ENCODE peak calls at places on chromosomes 12 and 14, in eight cellular contexts. S, Z, Q, M, Y, T, A and E are unnamed samples.
A peak's percentile ranks its signal among the peaks of the same experiment; 100 is the strongest.

GRCh38 chr12:179885-180284 is 34.1 kb downstream of the SLC6A12 start:
- DNase-seq in Q (no peak), Z (no peak), Y (no peak), M (no peak), T (no peak), A (no peak), S (no peak), E (no peak)

GRCh38 chr12:108752387-108752786 is 21.1 kb upstream of the CORO1C start:
- DNase-seq in Z (no peak), Q (no peak), T (no peak), A (no peak), S (no peak), M (no peak), Y (no peak), E (peak; percentile 91)

GRCh38 chr12:108234155-108234554 is 105.0 kb downstream of the CMKLR1 start:
- DNase-seq in A (no peak), S (no peak), Y (peak; percentile 52), Q (peak; percentile 10), T (peak; percentile 27), M (peak; percentile 34), Z (no peak), E (no peak)

GRCh38 chr12:106861984-106862894 is 87.8 kb downstream of the RIC8B start:
- DNase-seq in S (peak; percentile 47), Q (peak; percentile 85), Y (peak; percentile 85), A (peak; percentile 55), Z (no peak), T (no peak), M (no peak), E (peak; percentile 30)

GRCh38 chr12:6868211-6869048 is 1.1 kb downstream of the TPI1 start:
- DNase-seq in M (no peak), T (no peak), Y (peak; percentile 38), Q (peak; percentile 31), A (no peak), Z (no peak), S (no peak), E (no peak)

GRCh38 chr12:131896811-131897270 is 2.4 kb downstream of the ULK1 start:
- DNase-seq in A (no peak), Y (no peak), Q (no peak), M (no peak), S (no peak), T (no peak), Z (no peak), E (no peak)

GRCh38 chr12:31471061-31471460 is 119.9 kb downstream of the DENND5B start:
- DNase-seq in T (no peak), Y (no peak), Q (no peak), Z (no peak), S (peak; percentile 24), M (no peak), A (no peak), E (no peak)

GRCh38 chr12:51814311-51815088 is 34.0 kb downstream of the FIGNL2 start:
- DNase-seq in A (peak; percentile 62), Z (peak; percentile 69), S (peak; percentile 82), Y (peak; percentile 72), Q (peak; percentile 72), T (peak; percentile 73), M (peak; percentile 61), E (peak; percentile 33)

GRCh38 chr12:126773012-126773411 is 1494.0 kb upstream of the TMEM132C start:
- DNase-seq in Y (no peak), Q (no peak), M (no peak), S (no peak), T (no peak), A (no peak), Z (no peak), E (no peak)

GRCh38 chr12:53744130-53744441 is 7.7 kb downstream of the CISTR start:
- DNase-seq in Y (no peak), Q (no peak), M (no peak), T (no peak), A (no peak), Z (no peak), S (no peak), E (no peak)

GRCh38 chr12:45379261-45379660 is 163.4 kb downstream of the ANO6 start:
- DNase-seq in A (no peak), Q (peak; percentile 60), T (no peak), M (no peak), Z (no peak), Y (peak; percentile 68), S (peak; percentile 20), E (peak; percentile 52)

GRCh38 chr14:39265032-39265431 is 31.3 kb downstream of the MIA2 start:
- DNase-seq in T (no peak), A (no peak), Y (peak; percentile 77), Q (peak; percentile 50), Z (no peak), S (peak; percentile 55), M (no peak), E (peak; percentile 46)

GRCh38 chr12:12510141-12510540 is 52.5 kb downstream of the DUSP16 start:
- DNase-seq in Z (no peak), Y (peak; percentile 28), M (no peak), A (no peak), T (no peak), Q (peak; percentile 83), S (no peak), E (no peak)

GRCh38 chr12:65741662-65742480 is 82.4 kb upstream of the HMGA2 start:
- DNase-seq in Z (no peak), Y (peak; percentile 59), M (no peak), Q (peak; percentile 49), A (peak; percentile 42), T (peak; percentile 4), S (peak; percentile 34), E (no peak)

GRCh38 chr14:105384605-105385321 is 13.6 kb upstream of the TEX22 start:
- DNase-seq in Y (no peak), S (no peak), A (no peak), T (no peak), M (no peak), Q (no peak), Z (no peak), E (no peak)

GRCh38 chr12:54988402-54989054 is 4.0 kb upstream of the TESPA1 start:
- DNase-seq in Z (peak; percentile 65), M (peak; percentile 76), Q (peak; percentile 56), S (no peak), A (no peak), T (peak; percentile 79), Y (peak; percentile 53), E (no peak)

GRCh38 chr12:78241472-78241871 is 410.8 kb downstream of the NAV3 start:
- DNase-seq in A (no peak), Q (no peak), M (no peak), Y (no peak), T (no peak), S (no peak), Z (no peak), E (no peak)

GRCh38 chr12:53722450-53723041 is 4.7 kb downstream of the CALCOCO1 start:
- DNase-seq in T (no peak), S (no peak), A (no peak), Q (peak; percentile 22), Y (peak; percentile 83), M (no peak), Z (no peak), E (no peak)

GRCh38 chr14:77318006-77318553 is 2.6 kb downstream of the POMT2 start:
- DNase-seq in M (no peak), S (no peak), A (peak; percentile 80), Z (no peak), T (no peak), Y (no peak), Q (no peak), E (no peak)

GRCh38 chr14:77322209-77322902 is 1.5 kb downstream of the GSTZ1 start:
- DNase-seq in M (no peak), Z (no peak), S (peak; percentile 31), Y (no peak), A (no peak), Q (no peak), T (no peak), E (no peak)

GRCh38 chr14:77320238-77320935 is at the start of gene POMT2:
- DNase-seq in M (peak; percentile 92), Z (peak; percentile 97), Q (peak; percentile 81), A (peak; percentile 88), Y (peak; percentile 90), S (peak; percentile 93), T (peak; percentile 93), E (peak; percentile 55)

GRCh38 chr14:77316872-77317271 is 3.8 kb downstream of the POMT2 start:
- DNase-seq in A (no peak), T (no peak), M (no peak), Y (no peak), Z (no peak), Q (peak; percentile 17), S (no peak), E (no peak)

DNA sequence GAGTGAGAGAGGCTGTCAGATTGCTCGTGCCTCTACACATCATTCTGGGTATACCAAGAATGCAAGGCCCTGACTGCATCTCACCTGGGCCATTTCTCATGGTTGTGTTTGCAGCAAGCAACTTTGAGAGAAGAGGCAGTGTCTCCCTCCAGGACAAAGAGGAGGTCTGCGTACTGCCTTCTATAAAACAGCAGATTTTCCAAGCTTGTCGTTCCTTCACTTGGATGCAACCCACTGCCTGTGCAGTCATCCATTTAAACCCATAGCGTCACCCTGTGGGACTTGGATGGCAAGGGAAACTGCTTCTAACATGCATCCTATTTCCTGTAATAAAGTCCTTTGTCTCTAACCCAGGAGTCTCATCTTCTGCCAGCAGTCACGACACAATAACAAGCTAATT is 1.3 kb downstream of the POMT2 start:
- DNase-seq in A (no peak), S (no peak), M (no peak), Y (no peak), Z (no peak), Q (no peak), T (no peak), E (no peak)
- TF ChIP-seq CTCF in A (no peak), S (no peak), M (no peak), Y (no peak), Z (no peak), Q (no peak), T (no peak), E (no peak)

GRCh38 chr12:114858388-114859146 is 174.6 kb upstream of the TBX3 start:
- DNase-seq in Y (no peak), A (peak; percentile 43), Q (no peak), S (peak; percentile 51), M (no peak), Z (no peak), T (no peak), E (no peak)
- H3K4me3 ChIP-seq in Y (no peak overlapping the region), A (no peak overlapping the region), Q (no peak overlapping the region), S (no peak overlapping the region), M (no peak overlapping the region), Z (no peak overlapping the region), T (no peak overlapping the region), E (no peak overlapping the region)

DNA sequence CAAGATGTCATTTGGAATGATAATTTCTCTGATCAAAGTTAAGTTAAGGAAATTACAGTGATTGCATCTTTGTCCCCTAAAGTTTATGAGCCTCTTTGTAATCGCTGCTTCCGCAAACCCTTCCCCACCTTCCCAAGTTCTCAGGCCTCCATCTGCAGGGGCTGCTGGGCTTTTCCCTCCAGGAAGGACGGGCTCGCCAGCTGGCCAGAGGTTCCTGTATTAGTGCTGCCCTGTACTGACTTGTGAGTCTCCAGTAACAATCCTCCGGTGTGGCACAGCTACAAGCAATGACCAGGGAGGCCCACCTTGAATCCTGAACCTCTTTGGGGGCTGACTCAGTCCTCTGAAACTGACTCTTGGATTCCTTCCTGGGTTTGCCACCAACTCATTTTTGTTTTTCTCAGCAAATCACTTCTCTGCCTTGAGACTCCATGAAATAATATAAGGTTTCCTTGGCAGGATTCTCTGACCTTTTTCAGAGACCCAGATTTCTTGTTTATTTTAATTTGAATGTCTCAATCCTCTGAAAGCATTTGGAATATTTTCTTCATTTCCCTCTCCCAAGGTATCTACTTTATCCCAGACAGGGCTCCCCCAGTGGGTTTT is 398.7 kb downstream of the ZFP36L1 start:
- DNase-seq in A (no peak), Y (peak; percentile 27), S (no peak), T (no peak), Z (no peak), Q (no peak), M (no peak), E (no peak)
- TF ChIP-seq CTCF in A (no peak), Y (no peak), S (no peak), T (no peak), Z (no peak), Q (no peak), M (no peak), E (no peak)

GRCh38 chr14:72888636-72889201 is 5.2 kb downstream of the DPF3 start:
- DNase-seq in Z (no peak), Y (peak; percentile 49), Q (peak; percentile 16), T (no peak), S (no peak), A (no peak), M (no peak), E (no peak)
- H3K4me3 ChIP-seq in Z (no peak overlapping the region), Y (no peak overlapping the region), Q (no peak overlapping the region), T (no peak overlapping the region), S (no peak overlapping the region), A (no peak overlapping the region), M (no peak overlapping the region), E (no peak overlapping the region)